ENCODE peak calls at places on chromosome 4, in seven cellular contexts. J is HS-5; A is CD8-positive, alpha-beta memory T cell; K is ascending aorta; O is heart right ventricle; U is effector memory CD8-positive, alpha-beta T cell; L is psoas muscle. Y is an unnamed sample.
A peak's percentile ranks its signal among the peaks of the same experiment; 100 is the strongest.

GRCh38 chr4:76354517-76355473 is 48.3 kb downstream of the STBD1 start:
- DNase-seq in J (no peak), A (peak; percentile 2), K (no peak), O (no peak), U (peak; percentile 36), L (no peak), Y (peak; percentile 59)

GRCh38 chr4:36214735-36215485 is 29.4 kb downstream of the ARAP2 start:
- DNase-seq in J (no peak), A (no peak), K (no peak), O (no peak), U (no peak), L (no peak), Y (no peak)

GRCh38 chr4:3285558-3286334 is 7.1 kb upstream of the RGS12 start:
- DNase-seq in J (no peak), A (no peak), K (peak; percentile 71), O (no peak), U (no peak), L (peak; percentile 72), Y (no peak)

GRCh38 chr4:60683357-60683756 is 516.8 kb upstream of the ADGRL3 start:
- DNase-seq in J (peak; percentile 67), A (no peak), K (no peak), O (no peak), U (no peak), L (no peak), Y (no peak)

GRCh38 chr4:129600898-129601297 is 504.9 kb downstream of the C4orf33 start:
- DNase-seq in J (no peak), A (no peak), K (no peak), O (no peak), U (no peak), L (no peak), Y (no peak)

GRCh38 chr4:26150948-26151347 is 169.9 kb upstream of the RBPJ start:
- DNase-seq in J (peak; percentile 31), A (no peak), K (peak; percentile 50), O (no peak), U (no peak), L (no peak), Y (no peak)

GRCh38 chr4:24067781-24068193 is 177.9 kb upstream of the PPARGC1A start:
- DNase-seq in J (peak; percentile 63), A (no peak), K (no peak), O (no peak), U (no peak), L (peak; percentile 82), Y (no peak)

GRCh38 chr4:10099521-10100325 is 16.9 kb downstream of the WDR1 start:
- DNase-seq in J (no peak), A (no peak), K (no peak), O (no peak), U (peak; percentile 40), L (no peak), Y (peak; percentile 38)

GRCh38 chr4:128861856-128862518 is 52.5 kb downstream of the JADE1 start:
- DNase-seq in J (no peak), A (no peak), K (no peak), O (no peak), U (no peak), L (no peak), Y (peak; percentile 6)

GRCh38 chr4:78768447-78769177 is 7.5 kb upstream of the BMP2K start:
- DNase-seq in J (no peak), A (no peak), K (no peak), O (no peak), U (no peak), L (no peak), Y (no peak)

GRCh38 chr4:17544205-17544604 is 29.2 kb downstream of the CLRN2 start:
- DNase-seq in J (no peak), A (no peak), K (no peak), O (no peak), U (no peak), L (no peak), Y (no peak)

GRCh38 chr4:184387351-184387750 is 87.0 kb downstream of the IRF2 start:
- DNase-seq in J (no peak), A (no peak), K (no peak), O (no peak), U (no peak), L (no peak), Y (no peak)

GRCh38 chr4:94414907-94415306 is 36.8 kb upstream of the PDLIM5 start:
- DNase-seq in J (no peak), A (no peak), K (no peak), O (no peak), U (no peak), L (no peak), Y (no peak)

GRCh38 chr4:42302348-42302747 is 94.9 kb upstream of the SHISA3 start:
- DNase-seq in J (no peak), A (no peak), K (no peak), O (no peak), U (no peak), L (no peak), Y (no peak)

GRCh38 chr4:112593438-112594133 is 43.1 kb downstream of the ZGRF1 start:
- DNase-seq in J (no peak), A (no peak), K (no peak), O (no peak), U (no peak), L (no peak), Y (no peak)

GRCh38 chr4:123478859-123479345 is 82.3 kb downstream of the SPRY1 start:
- DNase-seq in J (no peak), A (no peak), K (no peak), O (no peak), U (no peak), L (no peak), Y (peak; percentile 34)

GRCh38 chr4:3491681-3492405 is 28.7 kb downstream of the DOK7 start:
- DNase-seq in J (no peak), A (no peak), K (no peak), O (no peak), U (no peak), L (no peak), Y (no peak)

GRCh38 chr4:169015237-169015636 is 5.2 kb upstream of the CBR4 start:
- DNase-seq in J (no peak), A (no peak), K (no peak), O (no peak), U (no peak), L (peak; percentile 73), Y (no peak)

GRCh38 chr4:105184316-105184988 is 37.8 kb downstream of the TET2 start:
- DNase-seq in J (no peak), A (no peak), K (no peak), O (no peak), U (no peak), L (no peak), Y (no peak)

GRCh38 chr4:101419324-101420135 is 72.2 kb upstream of the PPP3CA start:
- DNase-seq in J (no peak), A (no peak), K (no peak), O (no peak), U (no peak), L (no peak), Y (no peak)

GRCh38 chr4:54909964-54910363 is 215.4 kb downstream of the KDR start:
- DNase-seq in J (no peak), A (no peak), K (no peak), O (no peak), U (no peak), L (no peak), Y (no peak)

GRCh38 chr4:55866973-55867574 is 13.6 kb downstream of the EXOC1 start:
- DNase-seq in J (peak; percentile 37), A (no peak), K (no peak), O (no peak), U (peak; percentile 15), L (no peak), Y (peak; percentile 52)